ENCODE peak calls at places on chromosomes 3 and 15, in nine cellular contexts. One of them, this sample, is unnamed.

GRCh38 chr3:4812509-4812908 is 166.7 kb upstream of the BHLHE40 start:
- DNase-seq in HCT116: no peak
- DNase-seq in PC-9: no peak
- DNase-seq in MM.1S: no peak
- DNase-seq in HL-60: no peak
- DNase-seq in epithelial cell of prostate: no peak
- DNase-seq in RWPE2: no peak
- DNase-seq in astrocyte: no peak
- DNase-seq in heart right ventricle: no peak
- DNase-seq in this sample: no peak

GRCh38 chr3:194328080-194328571 is 23.0 kb downstream of the CPN2 start:
- DNase-seq in HCT116: no peak
- DNase-seq in PC-9: peak
- DNase-seq in MM.1S: no peak
- DNase-seq in HL-60: no peak
- DNase-seq in epithelial cell of prostate: peak
- DNase-seq in RWPE2: no peak
- DNase-seq in astrocyte: peak
- DNase-seq in heart right ventricle: no peak
- DNase-seq in this sample: no peak

GRCh38 chr15:100772478-100773378 is 106.9 kb upstream of the ALDH1A3 start:
- DNase-seq in HCT116: no peak
- DNase-seq in PC-9: no peak
- DNase-seq in MM.1S: no peak
- DNase-seq in HL-60: no peak
- DNase-seq in epithelial cell of prostate: no peak
- DNase-seq in RWPE2: no peak
- DNase-seq in astrocyte: no peak
- DNase-seq in heart right ventricle: no peak
- DNase-seq in this sample: no peak

GRCh38 chr3:84717894-84718293 is 240.9 kb upstream of the CADM2 start:
- DNase-seq in HCT116: no peak
- DNase-seq in PC-9: no peak
- DNase-seq in MM.1S: no peak
- DNase-seq in HL-60: no peak
- DNase-seq in epithelial cell of prostate: no peak
- DNase-seq in RWPE2: no peak
- DNase-seq in astrocyte: no peak
- DNase-seq in heart right ventricle: no peak
- DNase-seq in this sample: no peak

GRCh38 chr3:73766599-73767378 is 142.0 kb upstream of the PDZRN3 start:
- DNase-seq in HCT116: no peak
- DNase-seq in PC-9: no peak
- DNase-seq in MM.1S: no peak
- DNase-seq in HL-60: no peak
- DNase-seq in epithelial cell of prostate: no peak
- DNase-seq in RWPE2: no peak
- DNase-seq in astrocyte: peak
- DNase-seq in heart right ventricle: peak
- DNase-seq in this sample: no peak

GRCh38 chr3:5122030-5122740 is at the start of gene ARL8B:
- DNase-seq in HCT116: peak
- DNase-seq in PC-9: peak
- DNase-seq in MM.1S: peak
- DNase-seq in HL-60: peak
- DNase-seq in epithelial cell of prostate: peak
- DNase-seq in RWPE2: peak
- DNase-seq in astrocyte: peak
- DNase-seq in heart right ventricle: peak
- DNase-seq in this sample: peak

GRCh38 chr15:51874751-51875644 is 45.5 kb downstream of the TMOD3 start:
- DNase-seq in HCT116: peak
- DNase-seq in PC-9: peak
- DNase-seq in MM.1S: no peak
- DNase-seq in HL-60: no peak
- DNase-seq in epithelial cell of prostate: peak
- DNase-seq in RWPE2: peak
- DNase-seq in astrocyte: peak
- DNase-seq in heart right ventricle: peak
- DNase-seq in this sample: no peak

GRCh38 chr3:65758871-65759598 is 279.7 kb downstream of the MAGI1 start:
- DNase-seq in HCT116: no peak
- DNase-seq in PC-9: no peak
- DNase-seq in MM.1S: no peak
- DNase-seq in HL-60: no peak
- DNase-seq in epithelial cell of prostate: no peak
- DNase-seq in RWPE2: no peak
- DNase-seq in astrocyte: no peak
- DNase-seq in heart right ventricle: no peak
- DNase-seq in this sample: no peak

GRCh38 chr3:32640939-32641725 is 43.9 kb upstream of the CNOT10 start:
- DNase-seq in HCT116: no peak
- DNase-seq in PC-9: no peak
- DNase-seq in MM.1S: no peak
- DNase-seq in HL-60: no peak
- DNase-seq in epithelial cell of prostate: no peak
- DNase-seq in RWPE2: no peak
- DNase-seq in astrocyte: no peak
- DNase-seq in heart right ventricle: peak
- DNase-seq in this sample: no peak

GRCh38 chr15:70435369-70435768 is 328.0 kb downstream of the UACA start:
- DNase-seq in HCT116: no peak
- DNase-seq in PC-9: no peak
- DNase-seq in MM.1S: peak
- DNase-seq in HL-60: no peak
- DNase-seq in epithelial cell of prostate: no peak
- DNase-seq in RWPE2: peak
- DNase-seq in astrocyte: no peak
- DNase-seq in heart right ventricle: no peak
- DNase-seq in this sample: peak

GRCh38 chr3:154182322-154182922 is 61.2 kb downstream of the ARHGEF26 start:
- DNase-seq in HCT116: no peak
- DNase-seq in PC-9: no peak
- DNase-seq in MM.1S: no peak
- DNase-seq in HL-60: no peak
- DNase-seq in epithelial cell of prostate: no peak
- DNase-seq in RWPE2: no peak
- DNase-seq in astrocyte: no peak
- DNase-seq in heart right ventricle: no peak
- DNase-seq in this sample: no peak
- H3K27ac ChIP-seq in HCT116: no peak
- H3K27ac ChIP-seq in PC-9: no peak
- H3K27ac ChIP-seq in MM.1S: no peak
- H3K27ac ChIP-seq in HL-60: no peak
- H3K27ac ChIP-seq in epithelial cell of prostate: no peak
- H3K27ac ChIP-seq in RWPE2: no peak
- H3K27ac ChIP-seq in astrocyte: no peak
- H3K27ac ChIP-seq in heart right ventricle: no peak
- H3K27ac ChIP-seq in this sample: no peak

GRCh38 chr3:128703561-128703960 is 22.4 kb upstream of the RAB7A start:
- DNase-seq in HCT116: no peak
- DNase-seq in PC-9: no peak
- DNase-seq in MM.1S: no peak
- DNase-seq in HL-60: no peak
- DNase-seq in epithelial cell of prostate: no peak
- DNase-seq in RWPE2: no peak
- DNase-seq in astrocyte: no peak
- DNase-seq in heart right ventricle: no peak
- DNase-seq in this sample: no peak
- H3K27ac ChIP-seq in HCT116: no peak
- H3K27ac ChIP-seq in PC-9: no peak
- H3K27ac ChIP-seq in MM.1S: no peak
- H3K27ac ChIP-seq in HL-60: no peak
- H3K27ac ChIP-seq in epithelial cell of prostate: no peak
- H3K27ac ChIP-seq in RWPE2: no peak
- H3K27ac ChIP-seq in astrocyte: no peak
- H3K27ac ChIP-seq in heart right ventricle: no peak
- H3K27ac ChIP-seq in this sample: no peak

DNA sequence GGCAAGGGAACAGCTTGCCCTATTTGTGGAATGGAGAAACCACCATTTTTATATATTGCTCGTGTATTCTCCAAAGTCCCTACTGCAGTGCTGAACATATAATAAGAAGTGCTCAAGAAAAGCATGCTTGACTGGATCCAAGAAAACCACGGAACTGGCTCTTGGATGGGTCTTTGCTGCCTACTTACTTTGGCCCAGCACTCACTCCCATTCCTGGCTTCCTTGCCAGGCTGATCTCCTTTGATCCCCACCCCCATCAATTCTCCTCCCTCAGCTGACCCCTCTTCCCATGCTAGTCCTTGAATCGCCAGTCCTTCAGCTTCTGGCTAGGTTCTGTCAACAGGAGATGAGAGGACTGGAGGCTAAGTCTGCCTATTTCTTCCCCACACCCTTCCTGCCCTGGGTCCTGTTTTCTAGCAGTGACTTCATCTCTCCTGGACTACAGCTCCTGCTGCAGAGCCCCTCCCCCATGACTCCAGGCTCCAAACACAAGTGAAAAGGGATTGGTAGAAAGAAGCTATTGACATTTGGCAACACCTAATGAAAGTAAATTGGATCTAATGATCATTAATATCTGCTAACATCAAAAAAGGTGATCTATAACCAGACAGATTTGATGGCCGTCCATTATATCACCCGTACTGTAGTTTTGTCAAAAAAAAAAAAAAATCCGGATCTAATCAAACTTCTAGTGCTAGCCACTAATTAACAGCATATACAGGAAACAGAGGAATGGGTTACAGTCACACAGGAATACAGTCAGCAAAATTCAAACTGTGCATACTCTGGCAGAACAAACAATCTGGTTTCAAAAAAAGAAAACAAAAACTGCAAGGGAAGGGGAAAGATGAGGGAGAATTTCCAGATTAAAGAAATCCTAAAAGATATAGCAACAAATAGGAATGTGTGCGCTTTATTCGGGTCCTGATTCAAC is 7.8 kb downstream of the FAM240A start:
- DNase-seq in HCT116: no peak
- DNase-seq in PC-9: no peak
- DNase-seq in MM.1S: no peak
- DNase-seq in HL-60: no peak
- DNase-seq in epithelial cell of prostate: no peak
- DNase-seq in RWPE2: no peak
- DNase-seq in astrocyte: no peak
- DNase-seq in heart right ventricle: no peak
- DNase-seq in this sample: no peak
- H3K27ac ChIP-seq in HCT116: no peak
- H3K27ac ChIP-seq in PC-9: no peak
- H3K27ac ChIP-seq in MM.1S: no peak
- H3K27ac ChIP-seq in HL-60: no peak
- H3K27ac ChIP-seq in epithelial cell of prostate: no peak
- H3K27ac ChIP-seq in RWPE2: no peak
- H3K27ac ChIP-seq in astrocyte: no peak
- H3K27ac ChIP-seq in heart right ventricle: no peak
- H3K27ac ChIP-seq in this sample: peak

GRCh38 chr3:46407976-46408375 is 917 bp downstream of the CCRL2 start:
- DNase-seq in HCT116: no peak
- DNase-seq in PC-9: no peak
- DNase-seq in MM.1S: no peak
- DNase-seq in HL-60: no peak
- DNase-seq in epithelial cell of prostate: no peak
- DNase-seq in RWPE2: no peak
- DNase-seq in astrocyte: no peak
- DNase-seq in heart right ventricle: peak
- DNase-seq in this sample: no peak
- H3K27ac ChIP-seq in HCT116: no peak
- H3K27ac ChIP-seq in PC-9: peak
- H3K27ac ChIP-seq in MM.1S: no peak
- H3K27ac ChIP-seq in HL-60: no peak
- H3K27ac ChIP-seq in epithelial cell of prostate: no peak
- H3K27ac ChIP-seq in RWPE2: no peak
- H3K27ac ChIP-seq in astrocyte: no peak
- H3K27ac ChIP-seq in heart right ventricle: peak
- H3K27ac ChIP-seq in this sample: peak

GRCh38 chr15:68053701-68053996 is 466 bp upstream of the PIAS1 start:
- DNase-seq in HCT116: no peak
- DNase-seq in PC-9: no peak
- DNase-seq in MM.1S: peak
- DNase-seq in HL-60: no peak
- DNase-seq in epithelial cell of prostate: no peak
- DNase-seq in RWPE2: no peak
- DNase-seq in astrocyte: no peak
- DNase-seq in heart right ventricle: no peak
- DNase-seq in this sample: no peak

GRCh38 chr15:68051109-68051508 is 3.0 kb upstream of the PIAS1 start:
- DNase-seq in HCT116: no peak
- DNase-seq in PC-9: no peak
- DNase-seq in MM.1S: peak
- DNase-seq in HL-60: no peak
- DNase-seq in epithelial cell of prostate: no peak
- DNase-seq in RWPE2: no peak
- DNase-seq in astrocyte: no peak
- DNase-seq in heart right ventricle: no peak
- DNase-seq in this sample: no peak

GRCh38 chr15:68051907-68052306 is 2.2 kb upstream of the PIAS1 start:
- DNase-seq in HCT116: no peak
- DNase-seq in PC-9: no peak
- DNase-seq in MM.1S: no peak
- DNase-seq in HL-60: no peak
- DNase-seq in epithelial cell of prostate: no peak
- DNase-seq in RWPE2: no peak
- DNase-seq in astrocyte: no peak
- DNase-seq in heart right ventricle: no peak
- DNase-seq in this sample: no peak

GRCh38 chr15:68053001-68053400 is 1.1 kb upstream of the PIAS1 start:
- DNase-seq in HCT116: no peak
- DNase-seq in PC-9: no peak
- DNase-seq in MM.1S: no peak
- DNase-seq in HL-60: no peak
- DNase-seq in epithelial cell of prostate: no peak
- DNase-seq in RWPE2: no peak
- DNase-seq in astrocyte: no peak
- DNase-seq in heart right ventricle: no peak
- DNase-seq in this sample: no peak

DNA sequence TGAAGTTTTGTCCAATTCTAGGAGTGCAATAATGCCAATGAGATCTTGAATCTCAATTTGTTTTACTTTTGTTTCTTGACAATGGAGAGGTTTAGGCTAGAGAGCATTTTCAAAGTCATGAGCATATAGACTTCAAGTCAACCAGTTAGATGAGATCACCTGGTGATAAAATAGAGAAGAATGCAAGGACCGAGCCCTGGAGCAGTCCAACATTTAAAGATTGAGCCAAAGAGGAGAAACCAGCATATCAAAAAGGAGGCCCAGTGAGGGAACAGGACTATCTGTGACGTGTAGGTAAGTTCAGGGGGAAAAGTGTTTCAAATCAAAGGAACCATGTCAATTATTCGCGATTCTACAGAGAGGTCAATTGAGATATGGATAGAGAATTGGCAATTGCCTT is 1.7 kb upstream of the PIAS1 start:
- DNase-seq in HCT116: no peak
- DNase-seq in PC-9: no peak
- DNase-seq in MM.1S: no peak
- DNase-seq in HL-60: no peak
- DNase-seq in epithelial cell of prostate: no peak
- DNase-seq in RWPE2: no peak
- DNase-seq in astrocyte: no peak
- DNase-seq in heart right ventricle: no peak
- DNase-seq in this sample: no peak
- H3K27ac ChIP-seq in HCT116: no peak
- H3K27ac ChIP-seq in PC-9: no peak
- H3K27ac ChIP-seq in MM.1S: no peak
- H3K27ac ChIP-seq in HL-60: no peak
- H3K27ac ChIP-seq in epithelial cell of prostate: no peak
- H3K27ac ChIP-seq in RWPE2: no peak
- H3K27ac ChIP-seq in astrocyte: no peak
- H3K27ac ChIP-seq in heart right ventricle: no peak
- H3K27ac ChIP-seq in this sample: no peak

This sample was measured in spleen.